ENCODE peak calls at places on chromosomes 16 and 17, in eight cellular contexts. E, X, I, N, O, D, P and K are unnamed samples.

GRCh38 chr16:68737730-68738590 is 868 bp downstream of the CDH1 start:
- DNase-seq in E (no peak), X (no peak), I (no peak), N (peak; percentile 52), O (peak; percentile 23), D (peak; percentile 64), P (no peak), K (peak; percentile 71)

GRCh38 chr17:80253631-80254395 is 6.8 kb upstream of the RNF213 start:
- DNase-seq in E (no peak), X (no peak), I (no peak), N (no peak), O (no peak), D (no peak), P (no peak), K (no peak)

GRCh38 chr16:57834936-57835335 is 32.6 kb upstream of the KIFC3 start:
- DNase-seq in E (no peak), X (no peak), I (no peak), N (peak; percentile 42), O (peak; percentile 48), D (peak; percentile 58), P (peak; percentile 70), K (no peak)

GRCh38 chr17:6254036-6254435 is 180.9 kb downstream of the AIPL1 start:
- DNase-seq in E (no peak), X (no peak), I (no peak), N (peak; percentile 67), O (no peak), D (no peak), P (no peak), K (no peak)

GRCh38 chr17:30344283-30345088 is 10.6 kb upstream of the TMIGD1 start:
- DNase-seq in E (no peak), X (no peak), I (no peak), N (peak; percentile 73), O (no peak), D (no peak), P (peak; percentile 45), K (peak; percentile 79)

GRCh38 chr16:56481468-56482112 is 30.2 kb downstream of the OGFOD1 start:
- DNase-seq in E (no peak), X (no peak), I (no peak), N (peak; percentile 2), O (no peak), D (no peak), P (peak; percentile 23), K (no peak)

GRCh38 chr16:21987498-21987897 is 13.4 kb downstream of the PDZD9 start:
- DNase-seq in E (no peak), X (no peak), I (no peak), N (peak; percentile 11), O (no peak), D (no peak), P (peak; percentile 7), K (no peak)

GRCh38 chr17:38583833-38584349 is 21.9 kb downstream of the SRCIN1 start:
- DNase-seq in E (no peak), X (no peak), I (no peak), N (no peak), O (peak; percentile 29), D (no peak), P (no peak), K (no peak)

GRCh38 chr17:57861737-57862409 is 12.0 kb upstream of the MRPS23 start:
- DNase-seq in E (no peak), X (no peak), I (no peak), N (peak; percentile 43), O (peak; percentile 68), D (peak; percentile 73), P (peak; percentile 68), K (peak; percentile 62)

GRCh38 chr16:46713634-46714033 is 24.2 kb downstream of the ORC6 start:
- DNase-seq in E (no peak), X (no peak), I (no peak), N (no peak), O (no peak), D (no peak), P (no peak), K (no peak)

GRCh38 chr16:89383095-89384003 is 107.0 kb downstream of the ANKRD11 start:
- DNase-seq in E (no peak), X (no peak), I (no peak), N (peak; percentile 78), O (peak; percentile 48), D (peak; percentile 79), P (no peak), K (peak; percentile 79)

GRCh38 chr16:47143329-47143676 is 442 bp downstream of the NETO2 start:
- DNase-seq in E (peak; percentile 53), X (peak; percentile 79), I (peak; percentile 15), N (peak; percentile 74), O (peak; percentile 89), D (peak; percentile 82), P (peak; percentile 73), K (peak; percentile 82)

GRCh38 chr16:80387308-80387921 is 153.4 kb upstream of the DYNLRB2 start:
- DNase-seq in E (no peak), X (no peak), I (no peak), N (no peak), O (no peak), D (no peak), P (no peak), K (no peak)

GRCh38 chr16:83933885-83934683 is 19.0 kb upstream of the OSGIN1 start:
- DNase-seq in E (no peak), X (no peak), I (no peak), N (no peak), O (no peak), D (no peak), P (peak; percentile 67), K (no peak)

GRCh38 chr17:76594676-76595075 is 9.0 kb upstream of the ST6GALNAC2 start:
- DNase-seq in E (no peak), X (no peak), I (no peak), N (no peak), O (no peak), D (no peak), P (no peak), K (no peak)

GRCh38 chr17:49547566-49547965 is 28.1 kb upstream of the NXPH3 start:
- DNase-seq in E (no peak), X (no peak), I (no peak), N (no peak), O (no peak), D (no peak), P (no peak), K (no peak)

GRCh38 chr16:49754495-49755290 is 101.2 kb downstream of the ZNF423 start:
- DNase-seq in E (no peak), X (peak; percentile 16), I (no peak), N (no peak), O (peak; percentile 85), D (peak; percentile 77), P (peak; percentile 62), K (peak; percentile 53)

GRCh38 chr17:34826332-34826731 is 134.9 kb downstream of the CCT6B start:
- DNase-seq in E (no peak), X (no peak), I (no peak), N (peak; percentile 44), O (no peak), D (no peak), P (peak; percentile 41), K (no peak)

GRCh38 chr16:81473066-81473488 is 28.5 kb downstream of the CMIP start:
- DNase-seq in E (no peak), X (no peak), I (no peak), N (no peak), O (no peak), D (peak; percentile 22), P (no peak), K (no peak)

GRCh38 chr16:87240211-87241134 is 76.7 kb downstream of the C16orf95 start:
- DNase-seq in E (no peak), X (no peak), I (no peak), N (peak; percentile 84), O (no peak), D (no peak), P (peak; percentile 53), K (no peak)
- TF ChIP-seq EZH2phosphoT487 in E (no peak), X (no peak), I (no peak), N (no peak), O (no peak), D (no peak), P (no peak), K (no peak)

GRCh38 chr17:81438024-81438664 is 42.9 kb downstream of the BAHCC1 start:
- DNase-seq in E (no peak), X (no peak), I (no peak), N (no peak), O (no peak), D (no peak), P (no peak), K (no peak)
- TF ChIP-seq EZH2phosphoT487 in E (no peak), X (no peak), I (no peak), N (no peak), O (no peak), D (no peak), P (no peak), K (no peak)

GRCh38 chr17:17835415-17836249 is 1.2 kb downstream of the SREBF1 start:
- DNase-seq in E (peak; percentile 30), X (no peak), I (no peak), N (no peak), O (no peak), D (no peak), P (peak; percentile 55), K (no peak)
- TF ChIP-seq EZH2phosphoT487 in E (no peak), X (no peak), I (no peak), N (no peak), O (no peak), D (no peak), P (no peak), K (no peak)

GRCh38 chr17:67375054-67375427 is 2.0 kb upstream of the PITPNC1 start:
- DNase-seq in E (no peak), X (no peak), I (no peak), N (no peak), O (no peak), D (no peak), P (no peak), K (no peak)
- TF ChIP-seq EZH2phosphoT487 in E (no peak), X (no peak), I (no peak), N (no peak), O (no peak), D (no peak), P (no peak), K (no peak)